ENCODE peak calls at places on chromosome 19, in four cellular contexts. B is fibroblast of the aortic adventitia; I is mammary epithelial cell; G is CD8-positive, alpha-beta T cell. T is an unnamed sample.
A peak's percentile ranks its signal among the peaks of the same experiment; 100 is the strongest.

GRCh38 chr19:55212447-55212846 is 3.1 kb upstream of the PTPRH start:
- DNase-seq in B (no peak), I (no peak), G (peak; percentile 37), T (no peak)

GRCh38 chr19:31491246-31491645 is 142.0 kb upstream of the TSHZ3 start:
- DNase-seq in B (no peak), I (no peak), G (no peak), T (no peak)

GRCh38 chr19:30539315-30539714 is 167.1 kb downstream of the ZNF536 start:
- DNase-seq in B (no peak), I (no peak), G (no peak), T (no peak)

GRCh38 chr19:19460761-19461265 is 54.5 kb downstream of the TSSK6 start:
- DNase-seq in B (peak; percentile 32), I (no peak), G (peak; percentile 62), T (no peak)

GRCh38 chr19:41696402-41697197 is 8.5 kb upstream of the CEACAM7 start:
- DNase-seq in B (no peak), I (no peak), G (no peak), T (no peak)

GRCh38 chr19:54430306-54431254 is 15.3 kb downstream of the TTYH1 start:
- DNase-seq in B (no peak), I (no peak), G (peak; percentile 36), T (no peak)

GRCh38 chr19:36674201-36674600 is 7.6 kb upstream of the ZNF461 start:
- DNase-seq in B (no peak), I (no peak), G (no peak), T (no peak)

GRCh38 chr19:30167976-30168635 is 204.1 kb upstream of the ZNF536 start:
- DNase-seq in B (no peak), I (no peak), G (no peak), T (no peak)

GRCh38 chr19:15463865-15464371 is 426 bp downstream of the RASAL3 start:
- DNase-seq in B (no peak), I (no peak), G (peak; percentile 85), T (no peak)

GRCh38 chr19:46608178-46608577 is 7.0 kb downstream of the CALM3 start:
- DNase-seq in B (no peak), I (no peak), G (no peak), T (no peak)

GRCh38 chr19:39928357-39928725 is 6.1 kb downstream of the FCGBP start:
- DNase-seq in B (no peak), I (no peak), G (no peak), T (no peak)

GRCh38 chr19:15589760-15590451 is 25.1 kb upstream of the CYP4F8 start:
- DNase-seq in B (no peak), I (no peak), G (no peak), T (no peak)

GRCh38 chr19:35066691-35067563 is 25.4 kb downstream of the HPN start:
- DNase-seq in B (peak; percentile 80), I (peak; percentile 74), G (peak; percentile 89), T (no peak)
- H3K4me3 ChIP-seq in B (no peak overlapping the region), I (no peak overlapping the region), G (no peak overlapping the region), T (no peak overlapping the region)

DNA sequence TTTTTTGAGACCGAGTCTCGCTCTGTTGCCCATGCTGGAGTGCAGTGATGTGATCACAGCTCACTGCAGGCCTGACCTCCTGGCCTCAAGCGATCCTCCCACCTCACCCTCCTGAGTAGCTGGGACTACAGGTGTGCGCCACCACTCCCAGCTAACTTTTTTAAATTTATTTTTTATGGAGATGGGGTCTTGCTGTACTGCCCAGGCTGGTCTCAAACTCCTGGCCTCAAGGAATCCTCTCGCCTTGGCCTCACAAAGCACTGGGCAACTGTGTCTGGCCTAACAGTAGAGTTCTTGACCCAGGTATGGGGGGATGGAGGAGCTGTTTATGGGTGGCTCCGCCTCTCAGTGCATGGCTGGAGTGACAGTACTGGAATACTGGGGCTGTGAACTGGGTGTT is 59.6 kb downstream of the SMARCA4 start:
- DNase-seq in B (no peak), I (no peak), G (no peak), T (no peak)
- TF ChIP-seq CTCF in B (no peak), I (no peak), G (no peak), T (no peak)

GRCh38 chr19:48644839-48645651 is 942 bp downstream of the CA11 start:
- DNase-seq in B (peak; percentile 74), I (peak; percentile 42), G (peak; percentile 75), T (no peak)

GRCh38 chr19:48645652-48646191 is at the start of gene CA11:
- DNase-seq in B (no peak), I (no peak), G (no peak), T (no peak)

GRCh38 chr19:48648134-48648533 is 2.1 kb upstream of the CA11 start:
- DNase-seq in B (no peak), I (no peak), G (no peak), T (no peak)

GRCh38 chr19:48646192-48646911 is 365 bp upstream of the CA11 start:
- DNase-seq in B (peak; percentile 70), I (peak; percentile 68), G (peak; percentile 93), T (no peak)

GRCh38 chr19:48646912-48647216 is 877 bp upstream of the CA11 start:
- DNase-seq in B (no peak), I (no peak), G (no peak), T (no peak)
- H3K4me3 ChIP-seq in B (peak overlapping the region; percentile 49), I (no peak overlapping the region), G (no peak overlapping the region), T (peak overlapping the region; percentile 47)

GRCh38 chr19:51926784-51927741 is at the start of gene ZNF613:
- DNase-seq in B (peak; percentile 95), I (peak; percentile 92), G (peak; percentile 85), T (peak; percentile 53)
- TF ChIP-seq CTCF in B (peak; percentile 17), I (no peak), G (no peak), T (peak; percentile 28)

GRCh38 chr19:7874080-7874856 is at the start of gene PRR36:
- DNase-seq in B (no peak), I (no peak), G (no peak), T (no peak)
- H3K4me3 ChIP-seq in B (no peak within 1 kb of the TSS), I (no peak within 1 kb of the TSS), G (peak within 1 kb of the TSS; percentile 57), T (peak within 1 kb of the TSS; percentile 21)

GRCh38 chr19:52601025-52601973 is 31.2 kb downstream of the ZNF701 start:
- DNase-seq in B (peak; percentile 90), I (peak; percentile 89), G (peak; percentile 93), T (peak; percentile 54)
- TF ChIP-seq CTCF in B (peak; percentile 32), I (no peak), G (peak; percentile 49), T (peak; percentile 51)

GRCh38 chr19:548841-549830 is 5.3 kb downstream of the GZMM start:
- DNase-seq in B (no peak), I (no peak), G (no peak), T (no peak)
- H3K4me3 ChIP-seq in B (no peak overlapping the region), I (no peak overlapping the region), G (no peak overlapping the region), T (no peak overlapping the region)

GRCh38 chr19:43599635-43600295 is 3.4 kb downstream of the ZNF576 start:
- DNase-seq in B (no peak), I (no peak), G (no peak), T (no peak)
- TF ChIP-seq CTCF in B (no peak), I (no peak), G (no peak), T (no peak)

GRCh38 chr19:49836176-49837008 is 14.6 kb upstream of the PTOV1 start:
- DNase-seq in B (no peak), I (no peak), G (no peak), T (no peak)

GRCh38 chr19:49832556-49832955 is 14.5 kb downstream of the MED25 start:
- DNase-seq in B (no peak), I (no peak), G (no peak), T (no peak)

GRCh38 chr19:49835562-49835961 is 15.4 kb upstream of the PTOV1 start:
- DNase-seq in B (no peak), I (no peak), G (no peak), T (no peak)

GRCh38 chr19:49831592-49831991 is 13.5 kb downstream of the MED25 start:
- DNase-seq in B (no peak), I (no peak), G (no peak), T (no peak)

DNA sequence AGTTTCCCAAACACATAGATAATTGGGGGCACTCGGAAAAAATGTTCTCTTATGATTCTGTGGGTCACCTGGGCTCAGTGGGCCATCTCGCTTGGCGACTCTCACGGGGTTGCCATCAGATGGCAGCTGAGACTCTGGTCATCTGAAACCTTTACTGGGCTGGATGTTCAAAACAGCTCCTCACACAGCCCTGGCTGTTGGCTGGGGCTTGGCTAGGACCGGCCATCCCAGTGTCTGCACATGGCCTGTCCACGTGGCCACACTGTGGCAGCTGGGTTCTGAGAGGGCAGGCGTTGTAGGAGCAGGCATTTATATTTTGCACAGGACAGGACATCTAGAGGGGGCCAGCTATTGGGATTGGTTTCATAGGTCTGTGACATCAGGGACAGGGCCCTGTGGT is 15.5 kb downstream of the MED25 start:
- DNase-seq in B (no peak), I (no peak), G (no peak), T (no peak)
- H3K4me3 ChIP-seq in B (no peak overlapping the region), I (no peak overlapping the region), G (no peak overlapping the region), T (no peak overlapping the region)

T was measured in BJ.